ENCODE peak calls at places on chromosomes 11 and 22, in eight cellular contexts. V, R, T, N, F, W, D and Z are unnamed samples.

GRCh38 chr22:48574776-48575566 is 1252.7 kb downstream of the BRD1 start:
- DNase-seq in V (peak), R (no peak), T (no peak), N (no peak), F (no peak), W (peak), D (no peak), Z (no peak)

GRCh38 chr11:128653828-128654231 is 40.0 kb upstream of the FLI1 start:
- DNase-seq in V (no peak), R (no peak), T (no peak), N (no peak), F (peak), W (no peak), D (no peak), Z (no peak)

GRCh38 chr11:795638-796564 is 2.2 kb downstream of the SLC25A22 start:
- DNase-seq in V (peak), R (peak), T (peak), N (peak), F (peak), W (no peak), D (peak), Z (peak)

GRCh38 chr22:29445508-29445907 is 7.1 kb downstream of the RFPL1 start:
- DNase-seq in V (no peak), R (no peak), T (no peak), N (no peak), F (no peak), W (no peak), D (no peak), Z (no peak)

GRCh38 chr22:23243006-23243573 is 62.8 kb downstream of the BCR start:
- DNase-seq in V (no peak), R (no peak), T (peak), N (no peak), F (no peak), W (no peak), D (peak), Z (peak)

GRCh38 chr11:43567396-43567975 is 113.1 kb upstream of the HSD17B12 start:
- DNase-seq in V (no peak), R (peak), T (no peak), N (peak), F (no peak), W (no peak), D (no peak), Z (no peak)

GRCh38 chr11:70454197-70454767 is 56.0 kb downstream of the CTTN start:
- DNase-seq in V (no peak), R (no peak), T (no peak), N (no peak), F (no peak), W (no peak), D (no peak), Z (no peak)

GRCh38 chr11:60257956-60258722 is 15.2 kb upstream of the MS4A4E start:
- DNase-seq in V (no peak), R (no peak), T (no peak), N (no peak), F (no peak), W (no peak), D (no peak), Z (no peak)

GRCh38 chr22:25563757-25564319 is 637 bp upstream of the GRK3 start:
- DNase-seq in V (no peak), R (no peak), T (peak), N (peak), F (no peak), W (no peak), D (no peak), Z (no peak)

GRCh38 chr22:28019881-28020861 is 101.1 kb upstream of the PITPNB start:
- DNase-seq in V (peak), R (peak), T (peak), N (peak), F (peak), W (peak), D (peak), Z (no peak)

GRCh38 chr11:62892077-62892922 is 11.6 kb downstream of the SLC3A2 start:
- DNase-seq in V (no peak), R (no peak), T (no peak), N (peak), F (no peak), W (no peak), D (no peak), Z (no peak)

GRCh38 chr11:112024178-112024777 is 930 bp upstream of the DLAT start:
- DNase-seq in V (no peak), R (no peak), T (peak), N (no peak), F (no peak), W (no peak), D (no peak), Z (no peak)

GRCh38 chr11:69413015-69413801 is 68.3 kb upstream of the LINC01488 start:
- DNase-seq in V (no peak), R (no peak), T (no peak), N (no peak), F (no peak), W (no peak), D (no peak), Z (no peak)

GRCh38 chr11:76590631-76590950 is 80.0 kb downstream of the LRRC32 start:
- DNase-seq in V (no peak), R (no peak), T (no peak), N (no peak), F (no peak), W (no peak), D (no peak), Z (no peak)

GRCh38 chr11:17458268-17458667 is 18.4 kb downstream of the ABCC8 start:
- DNase-seq in V (no peak), R (no peak), T (no peak), N (no peak), F (no peak), W (no peak), D (no peak), Z (no peak)

GRCh38 chr22:49618689-49618953 is 209.1 kb downstream of the BRD1 start:
- DNase-seq in V (no peak), R (no peak), T (no peak), N (no peak), F (no peak), W (no peak), D (no peak), Z (no peak)

GRCh38 chr22:42174062-42174461 is 43.5 kb upstream of the CYP2D6 start:
- DNase-seq in V (no peak), R (peak), T (no peak), N (no peak), F (no peak), W (no peak), D (no peak), Z (no peak)

GRCh38 chr22:40421941-40422340 is 51.5 kb downstream of the SGSM3 start:
- DNase-seq in V (no peak), R (no peak), T (no peak), N (no peak), F (no peak), W (no peak), D (no peak), Z (no peak)

GRCh38 chr22:24474649-24475048 is 20.5 kb upstream of the UPB1 start:
- DNase-seq in V (no peak), R (no peak), T (no peak), N (no peak), F (no peak), W (no peak), D (no peak), Z (no peak)

GRCh38 chr11:133531971-133532651 is at the start of gene OPCML:
- DNase-seq in V (no peak), R (no peak), T (no peak), N (no peak), F (no peak), W (no peak), D (no peak), Z (no peak)

GRCh38 chr11:126989942-126990715 is 10.4 kb downstream of the KIRREL3 start:
- DNase-seq in V (no peak), R (peak), T (peak), N (peak), F (peak), W (peak), D (peak), Z (peak)

GRCh38 chr22:37765953-37766566 is 41.7 kb upstream of the GCAT start:
- DNase-seq in V (no peak), R (no peak), T (no peak), N (no peak), F (no peak), W (no peak), D (no peak), Z (no peak)

GRCh38 chr11:119700536-119701346 is 28.3 kb downstream of the NECTIN1 start:
- DNase-seq in V (no peak), R (peak), T (no peak), N (no peak), F (no peak), W (no peak), D (no peak), Z (no peak)

GRCh38 chr11:6693342-6694228 is 10.4 kb upstream of the MRPL17 start:
- DNase-seq in V (no peak), R (peak), T (peak), N (peak), F (no peak), W (no peak), D (peak), Z (peak)

GRCh38 chr22:25760848-25761595 is 19.0 kb downstream of the MYO18B start:
- DNase-seq in V (no peak), R (no peak), T (no peak), N (no peak), F (no peak), W (no peak), D (no peak), Z (no peak)